ENCODE peak calls at places on chromosomes 4 and X, in five cellular contexts. E, T, F, N and J are unnamed samples. For H3K4me1, the result is how much of the 10 kb centered on the place peaks cover.

GRCh38 chrX:2712428-2712827 is 21.3 kb downstream of the CD99 start:
- DNase-seq in E (no peak), T (no peak), F (no peak), N (no peak), J (no peak)

GRCh38 chr4:124121511-124121934 is 591.0 kb downstream of the ANKRD50 start:
- DNase-seq in E (peak), T (no peak), F (no peak), N (peak), J (no peak)

GRCh38 chr4:158121203-158121586 is 51.6 kb downstream of the GASK1B start:
- DNase-seq in E (peak), T (no peak), F (no peak), N (no peak), J (no peak)

GRCh38 chr4:118035309-118035708 is 1.0 kb downstream of the NDST3 start:
- DNase-seq in E (no peak), T (no peak), F (no peak), N (no peak), J (no peak)

GRCh38 chr4:16124232-16124631 is 40.4 kb upstream of the PROM1 start:
- DNase-seq in E (no peak), T (no peak), F (no peak), N (no peak), J (no peak)

GRCh38 chr4:108450236-108450898 is 170.0 kb upstream of the RPL34 start:
- DNase-seq in E (no peak), T (no peak), F (no peak), N (no peak), J (no peak)

GRCh38 chr4:120158860-120159259 is 92.2 kb upstream of the MAD2L1 start:
- DNase-seq in E (no peak), T (no peak), F (no peak), N (no peak), J (no peak)

GRCh38 chr4:145541266-145541770 is 59.7 kb downstream of the SMAD1 start:
- DNase-seq in E (no peak), T (no peak), F (no peak), N (no peak), J (no peak)

GRCh38 chr4:107801766-107802211 is 22.9 kb upstream of the SGMS2 start:
- DNase-seq in E (peak), T (no peak), F (no peak), N (no peak), J (peak)

GRCh38 chrX:109739625-109740024 is 6.6 kb upstream of the ACSL4 start:
- DNase-seq in E (no peak), T (no peak), F (no peak), N (no peak), J (no peak)

GRCh38 chr4:96164814-96165351 is 325.0 kb downstream of the PDHA2 start:
- DNase-seq in E (peak), T (no peak), F (no peak), N (no peak), J (no peak)

GRCh38 chrX:57929373-57929772 is 19.1 kb upstream of the ZXDA start:
- DNase-seq in E (peak), T (peak), F (no peak), N (no peak), J (no peak)

GRCh38 chr4:150366487-150366999 is 215.4 kb upstream of the MAB21L2 start:
- DNase-seq in E (no peak), T (no peak), F (no peak), N (no peak), J (no peak)

GRCh38 chrX:13194291-13195103 is 125.4 kb downstream of the ATXN3L start:
- DNase-seq in E (no peak), T (no peak), F (no peak), N (peak), J (no peak)

GRCh38 chrX:40108959-40109287 is 11.2 kb upstream of the BCOR start:
- DNase-seq in E (peak), T (no peak), F (peak), N (no peak), J (no peak)

GRCh38 chr4:139416073-139416673 is 37.7 kb upstream of the RAB33B start:
- DNase-seq in E (peak), T (peak), F (no peak), N (no peak), J (no peak)

GRCh38 chr4:476501-476900 is 22.5 kb downstream of the ZNF721 start:
- DNase-seq in E (peak), T (no peak), F (no peak), N (no peak), J (no peak)

GRCh38 chr4:136392576-136392975 is 1139.7 kb downstream of the PCDH18 start:
- DNase-seq in E (peak), T (no peak), F (no peak), N (no peak), J (no peak)

GRCh38 chr4:74534121-74534520 is 89.2 kb downstream of the AREG start:
- DNase-seq in E (no peak), T (no peak), F (no peak), N (no peak), J (no peak)

GRCh38 chrX:75623535-75623934 is 100.7 kb upstream of the ZDHHC15 start:
- DNase-seq in E (no peak), T (no peak), F (no peak), N (no peak), J (no peak)

GRCh38 chr4:55184600-55185523 is 59.5 kb upstream of the KDR start:
- DNase-seq in E (peak), T (peak), F (no peak), N (no peak), J (peak)

GRCh38 chr4:140222175-140222574 is 68.2 kb upstream of the MAML3 start:
- DNase-seq in E (peak), T (no peak), F (no peak), N (no peak), J (no peak)

GRCh38 chr4:98946359-98946758 is 17.4 kb upstream of the EIF4E start:
- DNase-seq in E (no peak), T (no peak), F (no peak), N (no peak), J (no peak)

GRCh38 chrX:45133465-45133864 is 67.2 kb downstream of the DIPK2B start:
- DNase-seq in E (no peak), T (no peak), F (no peak), N (no peak), J (no peak)

GRCh38 chrX:45135616-45136015 is 65.1 kb downstream of the DIPK2B start:
- DNase-seq in E (no peak), T (no peak), F (no peak), N (no peak), J (no peak)

GRCh38 chrX:45138525-45138924 is 62.2 kb downstream of the DIPK2B start:
- DNase-seq in E (no peak), T (no peak), F (no peak), N (no peak), J (no peak)

GRCh38 chrX:45134775-45135174 is 65.9 kb downstream of the DIPK2B start:
- DNase-seq in E (no peak), T (no peak), F (no peak), N (no peak), J (no peak)

DNA sequence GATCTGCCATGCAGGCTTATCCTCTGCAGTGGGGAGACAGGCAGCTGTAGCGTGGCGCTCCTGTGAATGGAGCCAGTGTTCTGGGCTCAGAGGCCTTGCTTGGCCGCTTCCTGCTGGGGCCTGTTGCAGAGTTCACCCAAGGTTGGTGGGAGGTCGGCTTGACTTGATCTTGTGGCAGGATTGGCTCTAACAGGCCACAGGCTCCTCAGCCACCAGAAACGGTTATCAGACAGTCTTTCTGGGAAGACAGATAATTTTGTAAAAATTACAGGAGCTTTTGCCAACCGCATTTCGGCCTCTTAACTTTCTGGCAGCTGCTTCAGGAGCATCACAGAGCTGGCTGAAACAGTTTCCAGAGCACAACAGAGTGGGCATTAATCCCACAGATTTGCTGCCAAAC is 66.4 kb downstream of the DIPK2B start:
- DNase-seq in E (no peak), T (no peak), F (no peak), N (no peak), J (no peak)
- H3K4me1 ChIP-seq in E (under half), T (under half), F (under half), N (under half), J (under half)

GRCh38 chrX:72715546-72715945 is 1.4 kb upstream of the PHKA1 start:
- DNase-seq in E (no peak), T (no peak), F (no peak), N (no peak), J (no peak)
- H3K4me1 ChIP-seq in E (under half), T (under half), F (under half), N (under half), J (under half)

DNA sequence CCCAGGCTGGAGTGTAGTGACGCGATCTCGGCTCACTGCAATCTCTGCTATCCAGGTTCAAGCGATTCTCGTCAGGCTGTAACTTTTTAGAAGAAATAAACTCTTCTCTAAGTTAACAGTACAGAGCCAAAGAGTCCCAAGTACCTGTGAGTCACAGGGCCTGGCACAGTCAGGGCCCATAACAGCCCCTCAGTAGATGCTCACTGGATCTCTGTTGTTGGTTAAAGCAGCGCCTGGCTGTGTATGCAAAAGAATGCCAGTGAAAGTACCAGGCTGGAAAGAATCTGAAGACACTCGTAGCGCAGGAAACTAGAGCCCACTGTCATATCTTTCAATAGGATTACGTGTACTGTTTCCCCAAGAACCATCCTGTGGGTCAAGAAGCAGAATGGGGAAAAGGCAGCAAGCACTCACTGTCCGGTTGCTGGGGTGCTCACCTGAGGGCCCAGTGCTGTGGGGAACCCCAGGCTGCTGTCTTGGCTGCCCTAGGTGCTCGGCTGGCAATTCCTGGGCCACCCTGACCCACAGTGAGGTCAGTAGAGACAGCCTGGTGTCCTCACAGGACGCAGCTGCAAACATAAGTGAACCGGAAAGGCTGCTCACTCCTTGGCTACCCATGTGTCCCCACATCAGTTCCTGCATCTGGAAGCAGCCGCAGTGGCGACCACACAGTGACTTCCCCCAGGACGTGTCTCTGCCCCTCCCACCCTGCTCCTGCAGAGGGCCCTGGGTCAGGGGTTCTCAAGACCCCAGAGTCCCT is 3.1 kb upstream of the SLBP start:
- DNase-seq in E (no peak), T (no peak), F (peak), N (no peak), J (no peak)
- H3K4me1 ChIP-seq in E (under half), T (under half), F (half or more), N (under half), J (under half)

GRCh38 chrX:519741-520140 is 110.8 kb upstream of the SHOX start:
- DNase-seq in E (no peak), T (no peak), F (no peak), N (no peak), J (no peak)
- H3K4me1 ChIP-seq in E (under half), T (under half), F (under half), N (under half), J (under half)

GRCh38 chrX:129956765-129957164 is 25.7 kb upstream of the BCORL1 start:
- DNase-seq in E (no peak), T (no peak), F (no peak), N (no peak), J (no peak)

GRCh38 chrX:129957241-129958099 is 25.0 kb upstream of the BCORL1 start:
- DNase-seq in E (peak), T (peak), F (peak), N (peak), J (no peak)

GRCh38 chrX:129961180-129962083 is 21.0 kb upstream of the BCORL1 start:
- DNase-seq in E (no peak), T (peak), F (peak), N (peak), J (peak)

GRCh38 chrX:129959493-129959832 is 23.0 kb upstream of the BCORL1 start:
- DNase-seq in E (peak), T (no peak), F (no peak), N (no peak), J (no peak)

GRCh38 chrX:129958814-129959492 is 23.5 kb upstream of the BCORL1 start:
- DNase-seq in E (peak), T (no peak), F (no peak), N (no peak), J (no peak)
- H3K4me1 ChIP-seq in E (under half), T (under half), F (under half), N (under half), J (under half)

GRCh38 chrX:150478496-150479492 is 89.6 kb upstream of the MTM1 start:
- DNase-seq in E (no peak), T (no peak), F (no peak), N (no peak), J (no peak)
- H3K4me1 ChIP-seq in E (under half), T (under half), F (under half), N (under half), J (under half)